ENCODE peak calls at places on chromosomes 3 and 15, in ten cellular contexts. Q, H, T, L, V, F, W, O, E and Y are unnamed samples.

GRCh38 chr3:106566277-106566676 is 697.5 kb upstream of the CBLB start:
- DNase-seq in T (no peak), L (no peak), Q (no peak), E (no peak), V (no peak), W (no peak), H (no peak), O (no peak), F (no peak), Y (no peak)

GRCh38 chr3:185151959-185152432 is 864 bp downstream of the C3orf70 start:
- DNase-seq in T (peak), E (no peak), O (no peak), L (peak), H (no peak), V (no peak), Q (no peak), F (no peak), W (peak), Y (no peak)

GRCh38 chr3:111801697-111802655 is 57.1 kb upstream of the PHLDB2 start:
- DNase-seq in W (peak), O (peak), T (peak), F (no peak), Q (no peak), L (no peak), H (peak), V (no peak), E (peak), Y (no peak)

GRCh38 chr15:62519900-62520299 is 354.8 kb upstream of the C2CD4B start:
- DNase-seq in V (no peak), F (no peak), E (no peak), T (no peak), H (no peak), W (no peak), O (no peak), Q (no peak), L (no peak), Y (no peak)

GRCh38 chr3:112519424-112520001 is 20.2 kb upstream of the BTLA start:
- DNase-seq in H (peak), L (no peak), V (peak), E (peak), W (peak), F (peak), T (peak), Q (no peak), O (peak), Y (peak)

GRCh38 chr3:121979246-121979645 is 42.8 kb downstream of the ILDR1 start:
- DNase-seq in F (no peak), T (no peak), E (peak), O (no peak), W (no peak), V (no peak), H (no peak), L (no peak), Q (no peak), Y (no peak)

GRCh38 chr15:86647810-86648440 is 568.3 kb downstream of the AGBL1 start:
- DNase-seq in H (no peak), W (no peak), F (no peak), E (no peak), O (no peak), Q (no peak), V (no peak), L (no peak), T (no peak), Y (no peak)

GRCh38 chr3:56197259-56197965 is 270.9 kb downstream of the ERC2 start:
- DNase-seq in H (no peak), T (no peak), V (no peak), O (no peak), W (peak), F (no peak), L (no peak), E (no peak), Q (no peak), Y (no peak)

GRCh38 chr3:156691920-156692319 is 17.5 kb downstream of the TIPARP start:
- DNase-seq in V (no peak), Q (no peak), L (no peak), E (peak), F (no peak), T (no peak), O (peak), W (peak), H (no peak), Y (no peak)

GRCh38 chr3:148866261-148866660 is 1.2 kb downstream of the CPA3 start:
- DNase-seq in W (peak), F (no peak), O (peak), E (no peak), L (no peak), Q (peak), V (no peak), T (no peak), H (peak), Y (peak)

GRCh38 chr3:124923833-124924232 is 10.7 kb downstream of the MUC13 start:
- DNase-seq in H (no peak), T (no peak), O (no peak), L (no peak), F (no peak), E (no peak), V (no peak), W (peak), Q (no peak), Y (no peak)

GRCh38 chr15:87628311-87628710 is 628.2 kb downstream of the NTRK3 start:
- DNase-seq in L (no peak), W (no peak), V (no peak), H (no peak), E (no peak), T (no peak), O (no peak), Q (no peak), F (no peak), Y (no peak)

GRCh38 chr3:155327430-155327829 is 33.9 kb upstream of the STRIT1 start:
- DNase-seq in V (no peak), O (no peak), F (no peak), W (no peak), H (no peak), Q (no peak), E (no peak), T (no peak), L (no peak), Y (no peak)
- H3K4me3 ChIP-seq in V (no peak), O (no peak), F (no peak), W (no peak), H (no peak), Q (no peak), E (no peak), T (no peak), L (no peak), Y (no peak)

DNA sequence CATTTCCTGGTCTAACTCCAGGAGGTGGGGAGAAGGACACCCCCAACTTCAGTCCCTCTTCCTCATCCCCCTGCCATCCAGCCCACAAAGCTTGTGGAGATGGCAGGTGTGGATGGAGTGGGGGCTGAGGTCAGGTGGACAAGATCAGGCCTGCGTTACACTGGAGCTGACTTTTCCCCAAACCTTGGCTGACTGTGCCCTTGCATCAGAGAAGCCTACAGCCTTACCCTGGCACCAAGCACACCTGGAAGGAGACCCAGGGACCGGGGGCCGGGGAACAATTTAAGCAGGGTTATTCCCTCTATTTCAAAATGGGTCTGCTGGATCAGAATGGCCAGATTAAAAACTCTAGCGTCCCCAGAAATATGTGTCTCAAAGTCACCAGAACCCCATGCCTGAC is 14.4 kb downstream of the TNK2 start:
- DNase-seq in W (no peak), T (no peak), L (no peak), E (no peak), H (no peak), F (no peak), Q (no peak), O (no peak), V (no peak), Y (no peak)
- H3K4me3 ChIP-seq in W (no peak), T (no peak), L (no peak), E (no peak), H (no peak), F (no peak), Q (no peak), O (no peak), V (no peak), Y (no peak)

GRCh38 chr3:194485471-194485875 is 1.3 kb downstream of the ATP13A3 start:
- DNase-seq in Q (no peak), W (peak), F (no peak), E (peak), T (no peak), L (no peak), V (no peak), O (no peak), H (no peak), Y (no peak)
- H3K4me3 ChIP-seq in Q (peak), W (peak), F (peak), E (peak), T (peak), L (peak), V (peak), O (peak), H (peak), Y (peak)

GRCh38 chr3:136069933-136070332 is 104.4 kb downstream of the PPP2R3A start:
- DNase-seq in L (no peak), E (no peak), T (no peak), H (no peak), V (no peak), O (no peak), Q (no peak), F (no peak), W (no peak), Y (no peak)
- H3K4me3 ChIP-seq in L (no peak), E (no peak), T (no peak), H (no peak), V (no peak), O (no peak), Q (no peak), F (no peak), W (no peak), Y (no peak)

GRCh38 chr15:100903191-100903590 is 16.0 kb upstream of the LRRK1 start:
- DNase-seq in Q (no peak), W (no peak), L (no peak), F (no peak), H (no peak), O (no peak), V (no peak), T (no peak), E (no peak), Y (no peak)

GRCh38 chr15:100901702-100902435 is 17.3 kb upstream of the LRRK1 start:
- DNase-seq in V (peak), E (no peak), Q (peak), T (no peak), L (no peak), H (no peak), O (no peak), W (no peak), F (no peak), Y (no peak)

GRCh38 chr15:100900895-100901169 is 18.3 kb upstream of the LRRK1 start:
- DNase-seq in H (no peak), F (no peak), Q (no peak), L (no peak), O (no peak), W (no peak), T (no peak), E (no peak), V (no peak), Y (no peak)

GRCh38 chr15:100901296-100901695 is 17.9 kb upstream of the LRRK1 start:
- DNase-seq in Q (no peak), O (no peak), L (no peak), F (no peak), E (no peak), V (no peak), H (no peak), W (no peak), T (no peak), Y (no peak)

DNA sequence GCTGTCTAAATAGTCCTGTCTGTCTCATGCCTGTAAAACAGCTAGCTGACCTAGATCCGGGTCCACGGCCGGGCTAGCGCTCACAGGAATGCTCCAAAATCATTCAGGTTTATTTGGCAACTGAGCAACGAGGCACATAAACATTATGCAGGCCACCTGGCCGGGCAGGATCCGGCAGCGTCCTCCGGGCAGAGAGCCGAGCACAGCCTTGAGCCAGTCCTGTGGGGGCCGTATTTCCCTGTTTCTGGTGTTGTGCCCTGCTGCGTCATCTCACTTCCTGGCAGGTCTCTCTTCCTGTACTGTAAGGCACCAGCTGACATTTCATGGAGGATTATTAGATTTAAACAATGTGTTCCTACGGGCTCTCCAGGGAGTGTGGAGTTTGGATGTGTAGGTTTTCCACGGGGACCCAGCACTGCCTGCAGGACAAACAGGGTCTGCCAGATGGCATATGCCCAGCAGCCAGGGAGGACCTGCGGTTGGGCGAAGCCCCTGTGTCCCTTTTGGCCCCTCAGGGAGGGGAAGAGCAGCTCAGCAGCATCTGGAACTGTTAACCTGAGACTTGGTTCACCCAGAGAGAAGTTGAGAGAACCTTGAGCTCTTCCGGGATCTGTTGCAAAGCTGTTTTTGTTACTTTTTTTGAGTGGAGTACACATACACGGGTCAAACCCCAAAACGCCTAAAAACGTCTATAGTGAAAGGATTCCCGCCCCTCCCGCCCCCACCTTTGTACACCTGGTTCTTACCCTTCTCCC is 16.5 kb upstream of the LRRK1 start:
- DNase-seq in F (peak), E (peak), O (peak), H (peak), Q (peak), W (peak), T (peak), L (no peak), V (peak), Y (peak)
- H3K4me3 ChIP-seq in F (peak), E (no peak), O (peak), H (peak), Q (no peak), W (peak), T (peak), L (peak), V (no peak), Y (peak)